ENCODE peak calls at places on chromosomes 6 and 20, in six cellular contexts. B is AG20443, U is germinal center, R is left lung, W is SIG-M5, J is A172. E is an unnamed sample.

GRCh38 chr6:144644776-144645175 is 359.6 kb downstream of the UTRN start:
- DNase-seq in B (no peak), U (no peak), R (no peak), W (no peak), J (no peak), E (no peak)

GRCh38 chr20:23308908-23309307 is 41.7 kb upstream of the NXT1 start:
- DNase-seq in B (no peak), U (no peak), R (no peak), W (no peak), J (no peak), E (no peak)

GRCh38 chr6:75611702-75612375 is 10.2 kb downstream of the SENP6 start:
- DNase-seq in B (peak), U (no peak), R (no peak), W (no peak), J (no peak), E (no peak)

GRCh38 chr20:48409216-48409615 is 418.6 kb downstream of the PREX1 start:
- DNase-seq in B (no peak), U (no peak), R (no peak), W (no peak), J (no peak), E (no peak)

GRCh38 chr6:27286141-27286540 is 25.9 kb downstream of the POM121L2 start:
- DNase-seq in B (no peak), U (no peak), R (no peak), W (no peak), J (no peak), E (no peak)

GRCh38 chr6:116008470-116009229 is 52.0 kb downstream of the FRK start:
- DNase-seq in B (peak), U (no peak), R (no peak), W (no peak), J (peak), E (no peak)

GRCh38 chr20:17898548-17898994 is 70.0 kb downstream of the SNX5 start:
- DNase-seq in B (peak), U (peak), R (peak), W (no peak), J (peak), E (peak)

GRCh38 chr20:36070451-36070850 is 84.1 kb upstream of the EPB41L1 start:
- DNase-seq in B (no peak), U (no peak), R (no peak), W (no peak), J (no peak), E (no peak)

GRCh38 chr6:135568366-135568765 is 70.8 kb upstream of the AHI1 start:
- DNase-seq in B (peak), U (no peak), R (no peak), W (no peak), J (peak), E (peak)

GRCh38 chr6:20918868-20919267 is 384.6 kb downstream of the CDKAL1 start:
- DNase-seq in B (no peak), U (no peak), R (no peak), W (no peak), J (no peak), E (no peak)

GRCh38 chr20:50394569-50394968 is 115.6 kb upstream of the PTPN1 start:
- DNase-seq in B (no peak), U (no peak), R (peak), W (peak), J (no peak), E (no peak)

GRCh38 chr6:41503841-41504525 is 42.2 kb upstream of the FOXP4 start:
- DNase-seq in B (peak), U (peak), R (no peak), W (no peak), J (no peak), E (peak)

GRCh38 chr20:37699202-37699601 is 5.4 kb downstream of the CTNNBL1 start:
- DNase-seq in B (no peak), U (no peak), R (no peak), W (no peak), J (no peak), E (peak)

GRCh38 chr20:62015445-62016288 is 50.0 kb downstream of the TAF4 start:
- DNase-seq in B (no peak), U (no peak), R (no peak), W (no peak), J (no peak), E (no peak)

GRCh38 chr20:40233401-40233800 is 455.6 kb downstream of the MAFB start:
- DNase-seq in B (no peak), U (no peak), R (no peak), W (no peak), J (no peak), E (no peak)

GRCh38 chr6:105780146-105780860 is 305.8 kb upstream of the PRDM1 start:
- DNase-seq in B (no peak), U (no peak), R (no peak), W (no peak), J (peak), E (no peak)

GRCh38 chr20:17559338-17559737 is 10.5 kb upstream of the DSTN start:
- DNase-seq in B (no peak), U (no peak), R (peak), W (no peak), J (peak), E (no peak)

GRCh38 chr20:46939031-46939430 is 44.4 kb downstream of the EYA2 start:
- DNase-seq in B (no peak), U (peak), R (no peak), W (no peak), J (peak), E (no peak)

GRCh38 chr6:146544783-146545182 is 1.1 kb downstream of the RAB32 start:
- DNase-seq in B (no peak), U (no peak), R (no peak), W (no peak), J (no peak), E (no peak)

GRCh38 chr6:27592481-27593199 is 119.7 kb upstream of the ZNF184 start:
- DNase-seq in B (peak), U (no peak), R (no peak), W (no peak), J (peak), E (no peak)

GRCh38 chr20:20637998-20638397 is 74.4 kb downstream of the RALGAPA2 start:
- DNase-seq in B (no peak), U (no peak), R (no peak), W (no peak), J (no peak), E (no peak)

GRCh38 chr6:119444642-119445557 is 95.3 kb upstream of the MAN1A1 start:
- DNase-seq in B (no peak), U (peak), R (no peak), W (no peak), J (no peak), E (no peak)

GRCh38 chr20:35561671-35562070 is 19.8 kb downstream of the ERGIC3 start:
- DNase-seq in B (no peak), U (no peak), R (no peak), W (no peak), J (no peak), E (no peak)

GRCh38 chr20:22743426-22743825 is 159.1 kb upstream of the FOXA2 start:
- DNase-seq in B (no peak), U (no peak), R (no peak), W (no peak), J (no peak), E (no peak)

GRCh38 chr6:80767808-80768207 is 661.3 kb downstream of the BCKDHB start:
- DNase-seq in B (peak), U (no peak), R (peak), W (no peak), J (peak), E (peak)

GRCh38 chr6:68761985-68762384 is 126.9 kb downstream of the ADGRB3 start:
- DNase-seq in B (no peak), U (no peak), R (no peak), W (no peak), J (no peak), E (no peak)

GRCh38 chr6:138722425-138723371 is 50.9 kb upstream of the CCDC28A start:
- DNase-seq in B (peak), U (no peak), R (no peak), W (no peak), J (peak), E (no peak)

GRCh38 chr6:105452924-105453756 is 50.3 kb upstream of the PREP start:
- DNase-seq in B (no peak), U (no peak), R (no peak), W (no peak), J (no peak), E (no peak)

GRCh38 chr20:35653430-35653734 is 11.3 kb downstream of the CPNE1 start:
- DNase-seq in B (no peak), U (no peak), R (no peak), W (no peak), J (no peak), E (no peak)

GRCh38 chr20:63114693-63115069 is 101.2 kb downstream of the YTHDF1 start:
- DNase-seq in B (no peak), U (no peak), R (no peak), W (no peak), J (peak), E (no peak)

GRCh38 chr6:149334201-149334600 is 16.7 kb downstream of the TAB2 start:
- DNase-seq in B (no peak), U (no peak), R (no peak), W (no peak), J (peak), E (no peak)

GRCh38 chr6:40523505-40524172 is 63.5 kb downstream of the LRFN2 start:
- DNase-seq in B (no peak), U (no peak), R (no peak), W (no peak), J (no peak), E (no peak)

GRCh38 chr6:9095671-9096260 is 660.4 kb upstream of the SLC35B3 start:
- DNase-seq in B (no peak), U (no peak), R (no peak), W (no peak), J (no peak), E (no peak)